ENCODE peak calls at places on chromosomes 1 and 21, in five cellular contexts. I, M, Y, C and O are unnamed samples.

GRCh38 chr21:34890724-34891609 is 158.1 kb downstream of the RUNX1 start:
- DNase-seq in I (peak), M (peak), Y (peak), C (no peak), O (no peak)

GRCh38 chr1:73100216-73100615 is 817.9 kb upstream of the NEGR1 start:
- DNase-seq in I (no peak), M (no peak), Y (no peak), C (no peak), O (no peak)

GRCh38 chr1:192660613-192661012 is 24.7 kb downstream of the RGS13 start:
- DNase-seq in I (no peak), M (no peak), Y (no peak), C (no peak), O (no peak)

GRCh38 chr1:208153386-208153785 is 90.8 kb downstream of the PLXNA2 start:
- DNase-seq in I (no peak), M (peak), Y (no peak), C (no peak), O (no peak)

GRCh38 chr1:90707363-90707710 is 9.8 kb downstream of the BARHL2 start:
- DNase-seq in I (no peak), M (no peak), Y (peak), C (no peak), O (peak)

GRCh38 chr1:93980881-93981280 is 71.7 kb upstream of the GCLM start:
- DNase-seq in I (no peak), M (no peak), Y (no peak), C (no peak), O (no peak)

GRCh38 chr1:116693759-116694482 is 26.4 kb upstream of the IGSF3 start:
- DNase-seq in I (no peak), M (no peak), Y (no peak), C (no peak), O (no peak)

GRCh38 chr21:25508364-25508763 is 98.9 kb downstream of the MRPL39 start:
- DNase-seq in I (no peak), M (no peak), Y (no peak), C (no peak), O (no peak)

GRCh38 chr1:19921310-19921709 is 2.1 kb downstream of the PLA2G2E start:
- DNase-seq in I (no peak), M (no peak), Y (no peak), C (no peak), O (no peak)

GRCh38 chr1:192080671-192081070 is 77.6 kb upstream of the RGS18 start:
- DNase-seq in I (no peak), M (no peak), Y (no peak), C (no peak), O (no peak)

GRCh38 chr1:65795311-65795710 is 2.6 kb downstream of the PDE4B start:
- DNase-seq in I (no peak), M (no peak), Y (no peak), C (no peak), O (no peak)

GRCh38 chr1:209207126-209207700 is 376.3 kb upstream of the CAMK1G start:
- DNase-seq in I (no peak), M (no peak), Y (no peak), C (no peak), O (no peak)

GRCh38 chr21:41958886-41959563 is 5.2 kb upstream of the C2CD2 start:
- DNase-seq in I (no peak), M (no peak), Y (no peak), C (no peak), O (no peak)

GRCh38 chr1:242890211-242890741 is 364.8 kb downstream of the CEP170 start:
- DNase-seq in I (no peak), M (no peak), Y (peak), C (peak), O (no peak)

GRCh38 chr1:156795787-156796186 is 20.9 kb downstream of the SH2D2A start:
- DNase-seq in I (no peak), M (no peak), Y (no peak), C (no peak), O (no peak)

GRCh38 chr1:109993885-109994284 is 9.3 kb downstream of the AHCYL1 start:
- DNase-seq in I (no peak), M (no peak), Y (no peak), C (no peak), O (no peak)

GRCh38 chr1:93304716-93305138 is 41.0 kb upstream of the DR1 start:
- DNase-seq in I (no peak), M (no peak), Y (no peak), C (no peak), O (no peak)

DNA sequence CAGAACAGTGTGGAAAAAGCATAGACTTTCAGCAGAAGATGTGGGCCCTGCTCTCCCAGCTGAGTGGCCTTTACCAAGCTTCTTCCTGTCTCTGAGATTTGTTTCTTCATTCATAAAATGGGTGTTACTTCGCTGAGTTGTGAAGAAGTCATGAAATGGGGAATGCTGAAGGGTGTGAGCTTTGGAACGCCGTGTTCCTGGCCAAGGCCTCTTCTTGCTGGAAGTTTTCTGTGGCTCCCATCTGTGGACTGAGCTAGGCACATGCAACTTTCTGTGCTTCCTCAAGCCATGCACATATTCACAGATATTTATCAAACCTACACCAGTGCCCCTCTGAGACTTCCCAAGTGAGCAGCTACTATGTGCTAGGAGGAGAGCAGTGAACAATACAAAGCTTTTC is 106.2 kb upstream of the JUN start:
- DNase-seq in I (no peak), M (no peak), Y (no peak), C (no peak), O (no peak)
- TF ChIP-seq CTCF in I (no peak), M (no peak), Y (no peak), C (no peak), O (no peak)

DNA sequence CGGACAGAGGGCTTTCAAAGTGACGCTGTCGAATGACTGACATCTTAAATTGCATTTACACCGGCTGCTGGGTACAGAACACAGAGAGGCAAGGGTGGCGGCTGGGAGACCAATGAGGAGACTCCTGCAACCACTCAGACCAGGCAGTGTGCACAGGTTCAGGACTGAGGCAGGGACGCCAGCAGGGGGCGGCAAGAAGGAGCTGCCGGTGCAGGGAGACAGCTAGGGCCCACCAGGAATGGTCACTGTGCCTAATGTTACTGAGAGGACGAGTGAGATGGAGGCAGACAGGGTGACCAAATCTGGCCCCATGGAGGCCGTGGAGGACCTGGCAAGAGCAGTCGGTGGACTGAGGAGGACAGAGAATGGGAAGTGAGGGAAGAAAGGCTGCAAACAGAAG is 23.5 kb downstream of the GLIS1 start:
- DNase-seq in I (no peak), M (no peak), Y (peak), C (no peak), O (no peak)
- TF ChIP-seq CTCF in I (no peak), M (no peak), Y (peak), C (peak), O (no peak)

DNA sequence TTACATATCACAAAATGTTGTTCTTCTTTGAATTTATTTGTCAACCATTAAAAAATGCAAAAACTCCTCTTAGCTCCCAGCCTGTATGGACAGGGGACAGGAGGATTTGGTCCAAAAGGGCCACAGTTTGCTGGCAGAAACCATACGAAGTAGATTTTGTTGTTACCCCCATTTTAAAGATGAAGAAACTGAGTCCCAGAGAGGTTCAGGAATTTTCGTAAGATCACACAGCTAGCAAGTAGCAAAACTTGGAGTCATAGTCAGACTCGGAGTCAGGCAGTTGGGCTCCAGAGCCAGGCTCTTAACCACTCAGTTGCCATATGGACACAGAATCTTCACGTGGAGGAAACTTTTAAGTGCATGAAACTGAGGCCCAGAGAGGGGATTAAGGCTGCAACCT is 91.4 kb downstream of the TAS1R2 start:
- DNase-seq in I (no peak), M (no peak), Y (no peak), C (no peak), O (no peak)
- TF ChIP-seq CTCF in I (no peak), M (no peak), Y (no peak), C (no peak), O (no peak)

GRCh38 chr1:98260839-98261238 is 340.0 kb upstream of the DPYD start:
- DNase-seq in I (no peak), M (no peak), Y (no peak), C (no peak), O (no peak)
- TF ChIP-seq CTCF in I (no peak), M (no peak), Y (peak), C (no peak), O (no peak)

DNA sequence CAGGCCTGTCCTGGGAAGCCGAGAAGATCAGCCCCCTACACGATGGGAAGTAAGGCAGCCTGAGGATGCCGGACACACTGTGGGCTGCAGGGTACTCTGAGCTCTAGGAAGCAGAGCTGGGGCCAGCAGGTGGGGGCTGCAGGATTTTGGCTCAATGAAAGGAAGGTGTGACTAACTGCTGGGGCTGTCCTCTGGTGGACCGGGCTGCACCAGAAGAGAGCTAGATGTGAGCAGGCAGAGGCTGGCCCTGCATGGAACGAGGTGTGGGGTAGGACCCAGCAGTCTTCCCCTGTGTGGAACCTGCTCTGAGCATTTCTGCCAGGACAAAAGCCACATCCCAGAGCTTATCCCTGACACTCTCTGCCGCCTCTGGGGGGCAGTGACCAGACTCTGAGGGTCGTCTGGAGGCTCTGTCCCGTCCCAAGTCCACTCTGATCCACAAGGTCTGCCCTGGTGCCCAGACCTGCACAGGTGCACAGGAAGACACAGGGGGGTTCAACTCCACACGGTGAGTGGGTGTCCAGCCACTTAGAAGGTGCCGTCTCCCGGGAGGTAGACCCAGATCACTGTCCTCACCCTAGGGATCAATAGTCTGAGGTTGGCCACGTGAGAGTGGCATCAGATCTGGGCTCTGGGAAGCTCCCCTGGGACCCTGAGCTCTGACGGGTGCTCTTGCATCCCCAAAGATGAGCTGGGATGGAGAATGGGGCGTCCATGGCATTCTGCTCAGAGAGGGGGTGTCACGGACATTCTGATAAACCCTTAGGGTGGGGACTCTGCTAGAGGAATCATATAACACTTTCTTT is 187.6 kb upstream of the VAMP3 start:
- DNase-seq in I (no peak), M (peak), Y (no peak), C (peak), O (no peak)
- TF ChIP-seq CTCF in I (no peak), M (no peak), Y (peak), C (no peak), O (no peak)

DNA sequence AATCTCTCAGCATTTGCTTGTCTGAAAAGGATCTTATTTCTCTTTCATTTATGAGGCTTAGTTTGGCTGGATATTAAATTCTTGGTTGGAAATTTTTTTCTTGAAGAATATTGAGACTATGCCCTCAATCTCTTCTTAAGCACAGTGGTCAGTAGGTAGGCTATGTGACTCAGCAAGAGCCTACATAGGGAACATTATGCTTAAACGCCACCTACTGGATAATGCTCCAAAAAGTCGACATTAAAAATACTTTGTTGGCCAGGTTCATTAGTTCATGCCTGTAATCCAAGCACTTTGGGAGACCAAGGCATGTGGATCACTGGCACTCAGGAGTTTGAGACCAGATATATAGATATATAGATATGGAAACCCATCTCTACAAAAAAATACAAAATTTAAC is 678.0 kb upstream of the USP24 start:
- DNase-seq in I (no peak), M (no peak), Y (no peak), C (no peak), O (no peak)
- TF ChIP-seq CTCF in I (no peak), M (no peak), Y (peak), C (peak), O (peak)

DNA sequence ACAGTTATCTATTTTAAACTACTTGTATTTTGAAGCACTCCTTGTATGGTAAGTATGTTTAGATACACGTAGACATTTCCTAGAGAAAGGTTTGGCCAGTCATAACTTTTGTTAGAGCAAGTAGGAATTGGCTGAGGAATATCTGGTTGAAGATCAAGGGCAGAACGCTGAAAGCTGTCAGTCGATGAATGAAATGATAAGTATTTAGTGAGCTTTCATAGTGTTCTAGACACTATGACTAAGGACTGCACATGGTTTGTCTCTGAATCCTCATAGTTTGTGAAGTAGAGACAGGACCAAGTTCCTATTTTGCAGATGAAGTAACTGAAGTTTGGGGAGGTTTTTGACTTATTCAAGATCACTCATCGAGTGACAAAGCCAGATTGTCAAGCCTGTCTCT is 4.7 kb downstream of the ELOA start:
- DNase-seq in I (no peak), M (no peak), Y (no peak), C (no peak), O (no peak)
- TF ChIP-seq CTCF in I (no peak), M (no peak), Y (no peak), C (no peak), O (no peak)

GRCh38 chr1:150696995-150697927 is at the start of gene GOLPH3L:
- DNase-seq in I (peak), M (peak), Y (peak), C (peak), O (peak)
- TF ChIP-seq CTCF in I (no peak), M (no peak), Y (no peak), C (peak), O (peak)